ENCODE peak calls at places on chromosomes 12 and 14, in six cellular contexts. H is fibroblast of gingiva, M is brain microvascular endothelial cell, B is ovary, F is Karpas-422, D is SW480. J is an unnamed sample.

GRCh38 chr14:51525705-51526104 is 126.0 kb upstream of the FRMD6 start:
- DNase-seq in H (no peak), M (no peak), B (no peak), F (no peak), D (no peak), J (no peak)

GRCh38 chr14:71448431-71449315 is 483.6 kb upstream of the RGS6 start:
- DNase-seq in H (peak), M (no peak), B (no peak), F (no peak), D (no peak), J (no peak)

GRCh38 chr12:102474438-102475064 is 5.8 kb downstream of the IGF1 start:
- DNase-seq in H (no peak), M (no peak), B (no peak), F (no peak), D (no peak), J (peak)

GRCh38 chr12:57632898-57633825 is at the start of gene B4GALNT1:
- DNase-seq in H (peak), M (no peak), B (peak), F (peak), D (peak), J (peak)

GRCh38 chr12:120100630-120101029 is 15.9 kb downstream of the RAB35 start:
- DNase-seq in H (peak), M (no peak), B (peak), F (no peak), D (no peak), J (no peak)

GRCh38 chr14:76432967-76433752 is 57.2 kb downstream of the ESRRB start:
- DNase-seq in H (no peak), M (no peak), B (no peak), F (no peak), D (no peak), J (peak)

GRCh38 chr12:37547611-37548010 is 769.0 kb upstream of the ALG10B start:
- DNase-seq in H (no peak), M (no peak), B (no peak), F (no peak), D (no peak), J (no peak)

GRCh38 chr14:66359500-66359899 is 126.7 kb upstream of the CCDC196 start:
- DNase-seq in H (peak), M (no peak), B (no peak), F (peak), D (peak), J (peak)

GRCh38 chr12:86613306-86613705 is 357.1 kb upstream of the MGAT4C start:
- DNase-seq in H (peak), M (no peak), B (no peak), F (no peak), D (no peak), J (no peak)

GRCh38 chr12:71795901-71796300 is 41.2 kb downstream of the RAB21 start:
- DNase-seq in H (no peak), M (no peak), B (no peak), F (no peak), D (no peak), J (no peak)

GRCh38 chr14:95675486-95675885 is 10.7 kb upstream of the TCL1B start:
- DNase-seq in H (no peak), M (no peak), B (no peak), F (peak), D (no peak), J (peak)

GRCh38 chr14:94936901-94937321 is 167.0 kb upstream of the GSC start:
- DNase-seq in H (no peak), M (no peak), B (peak), F (no peak), D (no peak), J (no peak)

GRCh38 chr14:64117671-64118402 is 176.3 kb downstream of the ESR2 start:
- DNase-seq in H (peak), M (peak), B (no peak), F (no peak), D (no peak), J (no peak)

GRCh38 chr12:126358806-126359205 is 1293.6 kb downstream of the AACS start:
- DNase-seq in H (no peak), M (no peak), B (no peak), F (no peak), D (no peak), J (no peak)

GRCh38 chr14:89378119-89378518 is 38.9 kb downstream of the FOXN3 start:
- DNase-seq in H (no peak), M (peak), B (no peak), F (no peak), D (no peak), J (no peak)

GRCh38 chr12:30021046-30021833 is 237.5 kb upstream of the TMTC1 start:
- DNase-seq in H (no peak), M (no peak), B (no peak), F (no peak), D (no peak), J (no peak)

GRCh38 chr12:27436029-27436428 is 10.5 kb upstream of the SMCO2 start:
- DNase-seq in H (no peak), M (no peak), B (no peak), F (no peak), D (peak), J (peak)

GRCh38 chr12:89103831-89104230 is 248.5 kb downstream of the DUSP6 start:
- DNase-seq in H (peak), M (no peak), B (no peak), F (peak), D (no peak), J (no peak)

GRCh38 chr12:30769802-30770201 is 15.1 kb upstream of the CAPRIN2 start:
- DNase-seq in H (no peak), M (no peak), B (no peak), F (no peak), D (no peak), J (no peak)

GRCh38 chr12:90322006-90322405 is 613.4 kb upstream of the ATP2B1 start:
- DNase-seq in H (no peak), M (no peak), B (no peak), F (no peak), D (no peak), J (no peak)

GRCh38 chr12:7090222-7090998 is 1.8 kb downstream of the C1R start:
- DNase-seq in H (no peak), M (no peak), B (peak), F (no peak), D (no peak), J (peak)

GRCh38 chr12:73731658-73732057 is 806.0 kb upstream of the ATXN7L3B start:
- DNase-seq in H (no peak), M (no peak), B (no peak), F (no peak), D (no peak), J (no peak)

GRCh38 chr14:104420990-104421389 is 158.6 kb upstream of the C14orf180 start:
- DNase-seq in H (no peak), M (no peak), B (no peak), F (no peak), D (no peak), J (no peak)

GRCh38 chr12:119415714-119416113 is 81.2 kb downstream of the CCDC60 start:
- DNase-seq in H (no peak), M (no peak), B (no peak), F (no peak), D (no peak), J (no peak)

GRCh38 chr12:56601503-56601902 is 28.6 kb downstream of the BAZ2A start:
- DNase-seq in H (no peak), M (peak), B (no peak), F (peak), D (no peak), J (peak)

GRCh38 chr12:131985145-131985875 is 35.6 kb downstream of the EP400 start:
- DNase-seq in H (no peak), M (no peak), B (no peak), F (no peak), D (no peak), J (no peak)

GRCh38 chr14:61444215-61444768 is 122.9 kb downstream of the PRKCH start:
- DNase-seq in H (no peak), M (no peak), B (no peak), F (no peak), D (peak), J (no peak)

J was measured in mesendoderm.